ENCODE peak calls at places on chromosomes 3 and 15, in six cellular contexts. N is mesothelial cell of epicardium; E is activated T-helper 1 cell treated with anti-CD3 and anti-CD28 coated beads, Interleukin-2, amount 50 U/mL, for 16 hours; L is T-helper 9 cell; W is retinal pigment epithelial cell; T is CD8-positive, alpha-beta memory T cell. G is an unnamed sample.

GRCh38 chr3:11288786-11289637 is 16.8 kb downstream of the ATG7 start:
- DNase-seq in N (no peak), E (no peak), L (no peak), W (peak), T (no peak), G (no peak)

GRCh38 chr3:81874738-81875137 is 113.3 kb upstream of the GBE1 start:
- DNase-seq in N (no peak), E (no peak), L (no peak), W (no peak), T (no peak), G (no peak)

GRCh38 chr3:33119891-33120290 is 6.1 kb downstream of the CRTAP start:
- DNase-seq in N (no peak), E (no peak), L (no peak), W (no peak), T (no peak), G (no peak)

GRCh38 chr3:190053919-190054672 is 66.6 kb downstream of the P3H2 start:
- DNase-seq in N (no peak), E (no peak), L (no peak), W (no peak), T (no peak), G (no peak)

GRCh38 chr3:62097121-62097520 is 276.2 kb downstream of the FEZF2 start:
- DNase-seq in N (no peak), E (no peak), L (no peak), W (no peak), T (no peak), G (no peak)

GRCh38 chr3:39843440-39843839 is 34.0 kb downstream of the MYRIP start:
- DNase-seq in N (no peak), E (no peak), L (no peak), W (no peak), T (no peak), G (no peak)

GRCh38 chr15:96542130-96542770 is 211.8 kb downstream of the NR2F2 start:
- DNase-seq in N (no peak), E (no peak), L (no peak), W (no peak), T (no peak), G (no peak)

GRCh38 chr3:194925614-194926013 is 239.9 kb downstream of the FAM43A start:
- DNase-seq in N (no peak), E (no peak), L (no peak), W (no peak), T (no peak), G (no peak)

GRCh38 chr3:50192689-50193141 is 1.3 kb downstream of the GNAT1 start:
- DNase-seq in N (no peak), E (peak), L (peak), W (no peak), T (peak), G (peak)

GRCh38 chr3:72082776-72083477 is 298.0 kb upstream of the PROK2 start:
- DNase-seq in N (no peak), E (no peak), L (no peak), W (no peak), T (no peak), G (no peak)

GRCh38 chr3:188053710-188054379 is 100.1 kb upstream of the LPP start:
- DNase-seq in N (no peak), E (no peak), L (no peak), W (no peak), T (no peak), G (no peak)

GRCh38 chr3:159593927-159594605 is 394.6 kb upstream of the IL12A start:
- DNase-seq in N (no peak), E (no peak), L (no peak), W (no peak), T (no peak), G (no peak)

GRCh38 chr15:80596521-80596976 is 98.6 kb upstream of the ABHD17C start:
- DNase-seq in N (no peak), E (no peak), L (no peak), W (no peak), T (no peak), G (no peak)

GRCh38 chr3:181839915-181840295 is 128.2 kb downstream of the SOX2 start:
- DNase-seq in N (no peak), E (no peak), L (no peak), W (no peak), T (no peak), G (no peak)

G was measured in sciatic nerve.